ENCODE peak calls at places on chromosome 16, in six cellular contexts. One of them, this sample, is unnamed.

GRCh38 chr16:3919413-3919812 is 38.9 kb upstream of the CREBBP start:
- DNase-seq in A549: no peak
- DNase-seq in body of pancreas: no peak
- DNase-seq in keratinocyte: no peak
- DNase-seq in heart left ventricle: no peak
- DNase-seq in CD8-positive, alpha-beta T cell: no peak
- DNase-seq in this sample: no peak

GRCh38 chr16:84411768-84412167 is 43.4 kb downstream of the ATP2C2 start:
- DNase-seq in CD8-positive, alpha-beta T cell: no peak
- DNase-seq in A549: no peak
- DNase-seq in body of pancreas: no peak
- DNase-seq in heart left ventricle: no peak
- DNase-seq in keratinocyte: no peak
- DNase-seq in this sample: no peak

GRCh38 chr16:56789360-56789759 is 59.4 kb downstream of the NUP93 start:
- DNase-seq in A549: peak; percentile 80
- DNase-seq in keratinocyte: no peak
- DNase-seq in body of pancreas: peak; percentile 86
- DNase-seq in heart left ventricle: no peak
- DNase-seq in CD8-positive, alpha-beta T cell: peak; percentile 46
- DNase-seq in this sample: peak; percentile 4

GRCh38 chr16:12719972-12720371 is 83.7 kb downstream of the CPPED1 start:
- DNase-seq in heart left ventricle: no peak
- DNase-seq in A549: no peak
- DNase-seq in CD8-positive, alpha-beta T cell: no peak
- DNase-seq in body of pancreas: no peak
- DNase-seq in keratinocyte: no peak
- DNase-seq in this sample: no peak

GRCh38 chr16:31695667-31696066 is 168.0 kb downstream of the AHSP start:
- DNase-seq in body of pancreas: no peak
- DNase-seq in CD8-positive, alpha-beta T cell: peak; percentile 82
- DNase-seq in heart left ventricle: no peak
- DNase-seq in keratinocyte: no peak
- DNase-seq in A549: no peak
- DNase-seq in this sample: no peak

GRCh38 chr16:1457489-1458245 is 13.3 kb upstream of the CCDC154 start:
- DNase-seq in keratinocyte: no peak
- DNase-seq in body of pancreas: no peak
- DNase-seq in heart left ventricle: peak; percentile 52
- DNase-seq in A549: no peak
- DNase-seq in CD8-positive, alpha-beta T cell: peak; percentile 14
- DNase-seq in this sample: no peak

GRCh38 chr16:71572497-71573116 is 4.3 kb downstream of the TAT start:
- DNase-seq in keratinocyte: no peak
- DNase-seq in body of pancreas: peak; percentile 30
- DNase-seq in CD8-positive, alpha-beta T cell: no peak
- DNase-seq in A549: peak; percentile 60
- DNase-seq in heart left ventricle: no peak
- DNase-seq in this sample: no peak

GRCh38 chr16:69049146-69049545 is 56.3 kb upstream of the HAS3 start:
- DNase-seq in body of pancreas: no peak
- DNase-seq in keratinocyte: no peak
- DNase-seq in heart left ventricle: no peak
- DNase-seq in CD8-positive, alpha-beta T cell: no peak
- DNase-seq in A549: no peak
- DNase-seq in this sample: no peak

GRCh38 chr16:66273644-66274334 is 92.7 kb upstream of the CDH5 start:
- DNase-seq in body of pancreas: no peak
- DNase-seq in A549: peak; percentile 16
- DNase-seq in keratinocyte: no peak
- DNase-seq in heart left ventricle: no peak
- DNase-seq in CD8-positive, alpha-beta T cell: no peak
- DNase-seq in this sample: no peak

GRCh38 chr16:87328846-87329245 is 11.7 kb upstream of the C16orf95 start:
- DNase-seq in CD8-positive, alpha-beta T cell: no peak
- DNase-seq in body of pancreas: no peak
- DNase-seq in keratinocyte: no peak
- DNase-seq in heart left ventricle: peak; percentile 55
- DNase-seq in A549: no peak
- DNase-seq in this sample: no peak

GRCh38 chr16:23079683-23080221 is 69.5 kb downstream of the USP31 start:
- DNase-seq in CD8-positive, alpha-beta T cell: no peak
- DNase-seq in A549: peak; percentile 82
- DNase-seq in body of pancreas: no peak
- DNase-seq in heart left ventricle: no peak
- DNase-seq in keratinocyte: no peak
- DNase-seq in this sample: no peak

GRCh38 chr16:67389911-67390815 is 3.1 kb downstream of the TPPP3 start:
- DNase-seq in CD8-positive, alpha-beta T cell: no peak
- DNase-seq in keratinocyte: no peak
- DNase-seq in heart left ventricle: no peak
- DNase-seq in body of pancreas: peak; percentile 67
- DNase-seq in A549: no peak
- DNase-seq in this sample: no peak

GRCh38 chr16:87380403-87380802 is 3.2 kb downstream of the FBXO31 start:
- DNase-seq in heart left ventricle: no peak
- DNase-seq in CD8-positive, alpha-beta T cell: no peak
- DNase-seq in body of pancreas: no peak
- DNase-seq in keratinocyte: no peak
- DNase-seq in A549: no peak
- DNase-seq in this sample: no peak

GRCh38 chr16:31438414-31438813 is 4.2 kb downstream of the ZNF843 start:
- DNase-seq in CD8-positive, alpha-beta T cell: no peak
- DNase-seq in body of pancreas: no peak
- DNase-seq in keratinocyte: no peak
- DNase-seq in heart left ventricle: no peak
- DNase-seq in A549: no peak
- DNase-seq in this sample: no peak

GRCh38 chr16:58123896-58124600 is 5.1 kb downstream of the CFAP20 start:
- DNase-seq in body of pancreas: no peak
- DNase-seq in A549: no peak
- DNase-seq in CD8-positive, alpha-beta T cell: no peak
- DNase-seq in keratinocyte: no peak
- DNase-seq in heart left ventricle: no peak
- DNase-seq in this sample: no peak

GRCh38 chr16:20884240-20884556 is 16.0 kb downstream of the DCUN1D3 start:
- DNase-seq in CD8-positive, alpha-beta T cell: no peak
- DNase-seq in body of pancreas: no peak
- DNase-seq in A549: no peak
- DNase-seq in keratinocyte: no peak
- DNase-seq in heart left ventricle: no peak
- DNase-seq in this sample: no peak

GRCh38 chr16:27583634-27584033 is 33.7 kb downstream of the KATNIP start:
- DNase-seq in body of pancreas: no peak
- DNase-seq in keratinocyte: no peak
- DNase-seq in heart left ventricle: no peak
- DNase-seq in CD8-positive, alpha-beta T cell: no peak
- DNase-seq in A549: no peak
- DNase-seq in this sample: no peak

GRCh38 chr16:89921699-89922476 is 1.3 kb upstream of the TUBB3 start:
- DNase-seq in CD8-positive, alpha-beta T cell: no peak
- DNase-seq in body of pancreas: peak; percentile 74
- DNase-seq in heart left ventricle: peak; percentile 90
- DNase-seq in keratinocyte: peak; percentile 79
- DNase-seq in A549: peak; percentile 90
- DNase-seq in this sample: no peak

GRCh38 chr16:21645261-21645721 is 7.1 kb downstream of the IGSF6 start:
- DNase-seq in A549: no peak
- DNase-seq in CD8-positive, alpha-beta T cell: no peak
- DNase-seq in body of pancreas: no peak
- DNase-seq in heart left ventricle: no peak
- DNase-seq in keratinocyte: no peak
- DNase-seq in this sample: no peak

GRCh38 chr16:64391009-64391663 is 730.7 kb downstream of the CDH11 start:
- DNase-seq in CD8-positive, alpha-beta T cell: no peak
- DNase-seq in keratinocyte: no peak
- DNase-seq in body of pancreas: no peak
- DNase-seq in heart left ventricle: no peak
- DNase-seq in A549: peak; percentile 14
- DNase-seq in this sample: no peak

GRCh38 chr16:64394061-64394460 is 727.8 kb downstream of the CDH11 start:
- DNase-seq in heart left ventricle: no peak
- DNase-seq in CD8-positive, alpha-beta T cell: no peak
- DNase-seq in body of pancreas: no peak
- DNase-seq in keratinocyte: no peak
- DNase-seq in A549: no peak
- DNase-seq in this sample: no peak

GRCh38 chr16:64392456-64392855 is 729.4 kb downstream of the CDH11 start:
- DNase-seq in keratinocyte: no peak
- DNase-seq in body of pancreas: no peak
- DNase-seq in heart left ventricle: no peak
- DNase-seq in CD8-positive, alpha-beta T cell: no peak
- DNase-seq in A549: no peak
- DNase-seq in this sample: no peak

DNA sequence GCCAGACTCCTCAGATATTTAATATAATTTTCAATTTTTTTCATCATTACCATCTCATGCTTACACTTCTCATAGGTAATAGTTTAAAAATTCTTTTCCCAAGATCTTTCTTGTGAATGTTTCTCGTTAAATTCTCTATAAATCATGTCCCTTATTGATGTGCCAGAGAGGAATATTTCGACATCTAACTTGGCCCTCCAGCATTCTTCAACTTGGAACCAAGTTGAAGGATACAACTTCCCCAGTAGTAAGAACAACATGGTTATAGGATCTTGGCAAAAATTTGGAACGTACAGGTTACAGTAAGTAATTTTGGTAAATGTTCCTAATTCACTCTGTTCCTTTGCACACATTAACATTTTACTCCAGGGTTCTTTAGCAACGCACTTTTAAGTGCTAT is 731.8 kb downstream of the CDH11 start:
- DNase-seq in keratinocyte: no peak
- DNase-seq in A549: no peak
- DNase-seq in CD8-positive, alpha-beta T cell: no peak
- DNase-seq in body of pancreas: no peak
- DNase-seq in heart left ventricle: no peak
- DNase-seq in this sample: no peak
- H3K27ac ChIP-seq in keratinocyte: no peak overlapping the region
- H3K27ac ChIP-seq in A549: no peak overlapping the region
- H3K27ac ChIP-seq in CD8-positive, alpha-beta T cell: no peak overlapping the region
- H3K27ac ChIP-seq in body of pancreas: no peak overlapping the region
- H3K27ac ChIP-seq in heart left ventricle: no peak overlapping the region
- H3K27ac ChIP-seq in this sample: no peak overlapping the region

DNA sequence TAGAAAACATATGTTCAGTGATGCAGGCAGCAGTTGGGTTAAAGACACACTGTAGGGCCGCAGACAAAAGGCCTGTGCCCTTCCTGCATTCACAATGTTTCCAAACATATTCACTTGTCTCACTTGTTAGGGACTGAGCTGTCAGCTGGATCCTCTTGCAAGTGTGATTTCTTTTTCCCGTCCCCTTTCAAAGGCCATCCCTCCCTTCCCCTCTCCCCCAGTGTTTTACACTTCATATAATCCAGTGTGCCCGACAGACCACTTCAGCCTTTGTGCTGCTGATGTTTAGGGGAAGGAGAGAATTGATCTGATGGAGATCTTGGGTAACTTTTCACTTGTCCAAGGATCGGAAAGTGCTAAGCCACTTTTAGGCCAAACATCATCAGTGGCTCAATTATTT is 217.1 kb downstream of the FTO start:
- DNase-seq in keratinocyte: no peak
- DNase-seq in body of pancreas: no peak
- DNase-seq in CD8-positive, alpha-beta T cell: no peak
- DNase-seq in heart left ventricle: no peak
- DNase-seq in A549: no peak
- DNase-seq in this sample: no peak
- H3K4me1 ChIP-seq in keratinocyte: no peaks in the 10 kb centered on the region
- H3K4me1 ChIP-seq in body of pancreas: no peaks in the 10 kb centered on the region
- H3K4me1 ChIP-seq in CD8-positive, alpha-beta T cell: no peaks in the 10 kb centered on the region
- H3K4me1 ChIP-seq in heart left ventricle: no peaks in the 10 kb centered on the region
- H3K4me1 ChIP-seq in A549: no peaks in the 10 kb centered on the region
- H3K4me1 ChIP-seq in this sample: no peaks in the 10 kb centered on the region

GRCh38 chr16:75296606-75297005 is 45.2 kb upstream of the BCAR1 start:
- DNase-seq in body of pancreas: peak; percentile 83
- DNase-seq in heart left ventricle: no peak
- DNase-seq in A549: no peak
- DNase-seq in keratinocyte: no peak
- DNase-seq in CD8-positive, alpha-beta T cell: no peak
- DNase-seq in this sample: no peak
- H3K27ac ChIP-seq in body of pancreas: peak overlapping the region; percentile 1
- H3K27ac ChIP-seq in heart left ventricle: peak overlapping the region; percentile 47
- H3K27ac ChIP-seq in A549: no peak overlapping the region
- H3K27ac ChIP-seq in keratinocyte: no peak overlapping the region
- H3K27ac ChIP-seq in CD8-positive, alpha-beta T cell: no peak overlapping the region
- H3K27ac ChIP-seq in this sample: no peak overlapping the region

DNA sequence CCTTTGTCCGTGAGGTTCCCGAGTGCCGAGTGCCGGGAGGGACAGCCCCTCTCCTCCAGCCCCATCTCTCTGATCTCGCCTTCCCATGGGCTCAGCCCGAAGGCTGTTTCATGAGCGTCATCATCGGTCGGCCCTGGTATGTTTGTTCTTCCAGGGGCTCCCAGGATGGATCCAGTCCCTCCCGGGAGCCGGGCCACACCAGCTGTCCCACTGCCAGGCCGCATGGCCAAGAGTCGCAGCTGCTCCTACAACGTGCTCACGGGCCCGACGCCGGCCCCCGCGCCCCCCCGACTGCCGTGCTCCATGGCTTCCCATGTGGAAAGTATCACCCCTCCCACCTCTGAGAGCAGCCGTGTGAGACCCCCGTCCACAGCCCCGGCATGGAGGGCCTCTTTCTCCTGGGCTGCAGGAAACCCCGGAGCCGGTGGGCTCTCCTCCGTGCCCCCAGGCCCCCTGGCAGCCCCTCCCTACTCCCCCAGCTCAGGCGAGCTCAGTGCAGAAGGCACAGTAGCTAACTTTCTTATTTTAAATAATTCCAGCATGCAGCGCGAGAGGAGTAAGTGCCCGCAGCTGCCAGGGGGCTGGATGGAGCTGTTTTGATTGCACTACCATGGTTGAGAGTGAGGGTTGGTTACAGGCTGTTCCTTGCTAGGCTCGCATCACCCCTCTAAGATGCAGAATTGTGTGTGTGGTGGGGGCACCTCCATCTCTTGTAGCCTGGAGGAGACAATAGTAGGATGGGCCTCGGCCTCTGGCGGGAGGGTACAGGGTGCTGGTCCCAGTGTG is 26.6 kb upstream of the GSE1 start:
- DNase-seq in body of pancreas: peak; percentile 51
- DNase-seq in heart left ventricle: no peak
- DNase-seq in keratinocyte: no peak
- DNase-seq in CD8-positive, alpha-beta T cell: no peak
- DNase-seq in A549: no peak
- DNase-seq in this sample: no peak
- H3K4me1 ChIP-seq in body of pancreas: peaks cover 23% of the 10 kb centered on the region
- H3K4me1 ChIP-seq in heart left ventricle: peaks cover 25% of the 10 kb centered on the region
- H3K4me1 ChIP-seq in keratinocyte: no peaks in the 10 kb centered on the region
- H3K4me1 ChIP-seq in CD8-positive, alpha-beta T cell: peaks cover 18% of the 10 kb centered on the region
- H3K4me1 ChIP-seq in A549: no peaks in the 10 kb centered on the region
- H3K4me1 ChIP-seq in this sample: peaks cover 39% of the 10 kb centered on the region

GRCh38 chr16:4937782-4938682 is 1.1 kb upstream of the PPL start:
- DNase-seq in heart left ventricle: no peak
- DNase-seq in body of pancreas: peak; percentile 55
- DNase-seq in CD8-positive, alpha-beta T cell: no peak
- DNase-seq in keratinocyte: no peak
- DNase-seq in A549: no peak
- DNase-seq in this sample: no peak
- H3K27ac ChIP-seq in heart left ventricle: no peak overlapping the region
- H3K27ac ChIP-seq in body of pancreas: peak overlapping the region; percentile 86
- H3K27ac ChIP-seq in CD8-positive, alpha-beta T cell: no peak overlapping the region
- H3K27ac ChIP-seq in keratinocyte: no peak overlapping the region
- H3K27ac ChIP-seq in A549: peak overlapping the region; percentile 69
- H3K27ac ChIP-seq in this sample: peak overlapping the region; percentile 72

This sample was measured in Panc1.